ENCODE peak calls at places on chromosomes 6 and 20, in five cellular contexts. D is stimulated activated CD8-positive, alpha-beta memory T cell treated with anti-CD3 and anti-CD28 coated beads, Interleukin-15, amount 100 ng/mL, for 1 hour; L is H7; S is A673; V is NCI-H1105. O is an unnamed sample.

GRCh38 chr6:10141756-10142443 is 273.0 kb downstream of the TFAP2A start:
- DNase-seq in S (no peak), V (no peak), L (no peak), D (no peak), O (no peak)

GRCh38 chr20:40953856-40954255 is 74.8 kb upstream of the TOP1 start:
- DNase-seq in V (no peak), D (no peak), L (no peak), S (no peak), O (no peak)

GRCh38 chr20:3407426-3408250 is at the start of gene DNAAF9:
- DNase-seq in L (peak; percentile 95), D (peak; percentile 31), V (peak; percentile 59), S (peak; percentile 82), O (peak; percentile 35)

GRCh38 chr20:31570735-31571617 is 34.1 kb upstream of the ID1 start:
- DNase-seq in D (no peak), L (no peak), V (no peak), S (no peak), O (no peak)

GRCh38 chr6:46964716-46965519 is 43.2 kb upstream of the ADGRF5 start:
- DNase-seq in S (no peak), L (no peak), D (no peak), V (no peak), O (no peak)

GRCh38 chr6:158803733-158804143 is 15.4 kb downstream of the EZR start:
- DNase-seq in D (no peak), S (peak; percentile 39), L (no peak), V (no peak), O (no peak)

GRCh38 chr6:144087789-144088426 is 7.5 kb downstream of the SF3B5 start:
- DNase-seq in L (peak; percentile 28), D (no peak), S (no peak), V (no peak), O (no peak)

GRCh38 chr6:65182681-65183080 is 524.3 kb downstream of the EYS start:
- DNase-seq in V (no peak), L (no peak), D (no peak), S (no peak), O (no peak)

GRCh38 chr20:5719861-5720401 is 30.3 kb upstream of the SHLD1 start:
- DNase-seq in D (no peak), S (no peak), V (no peak), L (no peak), O (no peak)

GRCh38 chr6:25202505-25202904 is 76.7 kb upstream of the CARMIL1 start:
- DNase-seq in S (no peak), L (no peak), D (no peak), V (no peak), O (no peak)

GRCh38 chr6:130900913-130901312 is 73.7 kb downstream of the SMLR1 start:
- DNase-seq in L (no peak), V (no peak), S (no peak), D (no peak), O (no peak)

GRCh38 chr6:11143394-11144371 is 32.2 kb upstream of the ERVFRD-1 start:
- DNase-seq in D (no peak), S (peak; percentile 69), L (no peak), V (no peak), O (no peak)

GRCh38 chr20:41701596-41702350 is 83.6 kb upstream of the CHD6 start:
- DNase-seq in V (no peak), L (peak; percentile 40), D (no peak), S (peak; percentile 89), O (no peak)

GRCh38 chr6:73923899-73924485 is 228.0 kb downstream of the CD109 start:
- DNase-seq in D (no peak), S (no peak), L (no peak), V (no peak), O (no peak)

GRCh38 chr20:18794428-18794787 is 19.2 kb upstream of the SCP2D1 start:
- DNase-seq in S (no peak), L (no peak), D (no peak), V (no peak), O (no peak)

GRCh38 chr6:3341467-3341866 is 82.7 kb downstream of the PSMG4 start:
- DNase-seq in S (peak; percentile 70), L (no peak), D (no peak), V (no peak), O (no peak)

GRCh38 chr6:21033575-21034026 is 499.3 kb downstream of the CDKAL1 start:
- DNase-seq in S (no peak), L (no peak), V (no peak), D (no peak), O (no peak)

GRCh38 chr6:131295081-131295480 is 159.8 kb downstream of the AKAP7 start:
- DNase-seq in S (no peak), D (no peak), V (no peak), L (no peak), O (no peak)

GRCh38 chr6:156912431-156912830 is 135.3 kb downstream of the ARID1B start:
- DNase-seq in V (no peak), L (no peak), D (no peak), S (no peak), O (no peak)

GRCh38 chr20:61773926-61774587 is 291.6 kb downstream of the TAF4 start:
- DNase-seq in L (peak; percentile 66), D (no peak), V (no peak), S (no peak), O (no peak)

GRCh38 chr6:107321793-107322192 is 137.6 kb downstream of the PDSS2 start:
- DNase-seq in D (no peak), L (no peak), S (no peak), V (no peak), O (no peak)

GRCh38 chr6:45054610-45055009 is 273.5 kb upstream of the RUNX2 start:
- DNase-seq in S (no peak), D (no peak), L (no peak), V (no peak), O (no peak)

GRCh38 chr6:112307707-112308106 is 39.4 kb upstream of the RFPL4B start:
- DNase-seq in V (no peak), L (no peak), D (no peak), S (no peak), O (no peak)

GRCh38 chr6:157744202-157744601 is 78.8 kb upstream of the SNX9 start:
- DNase-seq in L (no peak), S (no peak), V (no peak), D (no peak), O (no peak)

GRCh38 chr6:26032387-26033131 is 54.7 kb upstream of the HFE start:
- DNase-seq in L (no peak), V (no peak), D (no peak), S (peak; percentile 75), O (no peak)

GRCh38 chr6:52647199-52647598 is 23.7 kb upstream of the TMEM14A start:
- DNase-seq in L (no peak), D (no peak), S (no peak), V (no peak), O (no peak)

GRCh38 chr20:61515922-61516321 is 263.9 kb downstream of the CDH4 start:
- DNase-seq in D (no peak), V (no peak), S (no peak), L (peak; percentile 65), O (no peak)

GRCh38 chr6:40852667-40853383 is 186.2 kb downstream of the UNC5CL start:
- DNase-seq in V (no peak), D (no peak), S (peak; percentile 27), L (peak; percentile 36), O (no peak)

GRCh38 chr20:33656783-33657703 is 5.1 kb upstream of the C20orf144 start:
- DNase-seq in L (peak; percentile 47), V (no peak), S (no peak), D (no peak), O (peak; percentile 10)

GRCh38 chr20:4470375-4470774 is 251.3 kb upstream of the PRND start:
- DNase-seq in S (peak; percentile 94), L (no peak), V (peak; percentile 30), D (no peak), O (no peak)

GRCh38 chr6:30150151-30150550 is 10.9 kb downstream of the TRIM10 start:
- DNase-seq in S (no peak), D (no peak), L (no peak), V (no peak), O (no peak)

GRCh38 chr6:152273638-152274037 is 363.5 kb downstream of the SYNE1 start:
- DNase-seq in S (no peak), D (no peak), L (peak; percentile 38), V (no peak), O (peak; percentile 26)

GRCh38 chr6:56046576-56046975 is 171.2 kb upstream of the BMP5 start:
- DNase-seq in V (no peak), S (no peak), D (no peak), L (no peak), O (no peak)

GRCh38 chr20:57727863-57728262 is 18.0 kb upstream of the PMEPA1 start:
- DNase-seq in V (no peak), D (no peak), L (peak; percentile 23), S (no peak), O (no peak)

GRCh38 chr6:33974471-33974870 is 170.7 kb upstream of the MLN start:
- DNase-seq in L (peak; percentile 72), D (no peak), S (no peak), V (no peak), O (peak; percentile 8)

O was measured in D721Med.